ENCODE peak calls at places on chromosomes 11 and 22, in six cellular contexts. P is head of caudate nucleus; F is fibroblast of mammary gland; X is effector CD4-positive, alpha-beta T cell; N is NCI-H1930; C is EL. R is an unnamed sample.

GRCh38 chr11:113474362-113475159 is 637 bp downstream of the DRD2 start:
- DNase-seq in P (peak), F (peak), X (peak), N (no peak), C (peak), R (peak)

GRCh38 chr11:111329306-111330204 is 31.2 kb downstream of the POU2AF3 start:
- DNase-seq in P (peak), F (no peak), X (no peak), N (no peak), C (no peak), R (no peak)

GRCh38 chr11:80414766-80415165 is 973.9 kb upstream of the TENM4 start:
- DNase-seq in P (no peak), F (peak), X (no peak), N (no peak), C (no peak), R (no peak)

GRCh38 chr11:40445391-40445790 is 1014.1 kb downstream of the LRRC4C start:
- DNase-seq in P (no peak), F (peak), X (no peak), N (no peak), C (peak), R (no peak)

GRCh38 chr22:37418627-37419369 is 8.5 kb downstream of the ELFN2 start:
- DNase-seq in P (peak), F (no peak), X (no peak), N (no peak), C (no peak), R (no peak)

GRCh38 chr11:83200035-83200434 is 6.5 kb downstream of the ANKRD42 start:
- DNase-seq in P (no peak), F (no peak), X (no peak), N (no peak), C (no peak), R (no peak)

GRCh38 chr11:103220133-103220532 is 110.9 kb downstream of the DYNC2H1 start:
- DNase-seq in P (no peak), F (no peak), X (no peak), N (no peak), C (no peak), R (no peak)

GRCh38 chr11:75668508-75669297 is at the start of gene MAP6:
- DNase-seq in P (peak), F (no peak), X (no peak), N (peak), C (peak), R (no peak)

GRCh38 chr11:68164437-68164836 is 43.2 kb upstream of the CHKA start:
- DNase-seq in P (no peak), F (peak), X (no peak), N (no peak), C (peak), R (no peak)